ENCODE peak calls at places on chromosomes 5 and 9, in nine cellular contexts. S, J, K, Z, D, F, N, T and W are unnamed samples.

GRCh38 chr5:144189800-144190429 is 19.2 kb downstream of the KCTD16 start:
- DNase-seq in F (no peak), T (peak), S (peak), N (no peak), D (peak), K (no peak), Z (no peak), J (peak), W (peak)

GRCh38 chr5:65481635-65482271 is at the start of gene ADAMTS6:
- DNase-seq in K (peak), N (peak), T (peak), F (peak), Z (no peak), J (peak), D (peak), S (peak), W (peak)

GRCh38 chr5:151024440-151024839 is 4.0 kb downstream of the GPX3 start:
- DNase-seq in F (no peak), D (no peak), T (no peak), N (no peak), Z (no peak), J (no peak), K (no peak), S (no peak), W (no peak)

GRCh38 chr9:112553256-112553826 is 66.7 kb downstream of the KIAA1958 start:
- DNase-seq in D (no peak), F (no peak), N (no peak), K (no peak), S (no peak), T (no peak), Z (no peak), J (no peak), W (no peak)

GRCh38 chr5:132365213-132365612 is 4.3 kb upstream of the SLC22A5 start:
- DNase-seq in K (no peak), J (no peak), S (peak), N (no peak), T (no peak), D (no peak), Z (no peak), F (no peak), W (no peak)

GRCh38 chr5:109725135-109725534 is 35.4 kb downstream of the MAN2A1 start:
- DNase-seq in S (no peak), F (no peak), Z (no peak), N (no peak), J (no peak), T (no peak), K (no peak), D (no peak), W (no peak)

GRCh38 chr5:62938927-62939326 is 360.3 kb downstream of the LRRC70 start:
- DNase-seq in K (no peak), F (no peak), D (no peak), S (peak), N (no peak), J (no peak), Z (no peak), T (no peak), W (no peak)

GRCh38 chr5:61805101-61805500 is 473.0 kb downstream of the ZSWIM6 start:
- DNase-seq in K (no peak), F (no peak), S (peak), N (no peak), D (no peak), Z (no peak), T (no peak), J (no peak), W (no peak)

GRCh38 chr9:114033397-114034103 is 44.5 kb downstream of the AMBP start:
- DNase-seq in S (peak), J (no peak), N (no peak), D (no peak), K (no peak), Z (peak), F (peak), T (no peak), W (no peak)

GRCh38 chr9:114738581-114739316 is 56.8 kb upstream of the TEX48 start:
- DNase-seq in S (peak), Z (no peak), T (peak), F (peak), D (peak), K (peak), J (peak), N (no peak), W (peak)

GRCh38 chr9:76414656-76415055 is 20.4 kb upstream of the RFK start:
- DNase-seq in K (no peak), Z (no peak), F (no peak), T (no peak), D (no peak), J (no peak), S (peak), N (no peak), W (no peak)

GRCh38 chr9:90965911-90966290 is 164.3 kb downstream of the SYK start:
- DNase-seq in N (no peak), T (no peak), Z (peak), F (no peak), K (no peak), S (no peak), J (no peak), D (no peak), W (no peak)

GRCh38 chr5:149838881-149839739 is 105.5 kb downstream of the PDE6A start:
- DNase-seq in J (no peak), Z (no peak), D (no peak), S (peak), F (no peak), N (no peak), K (no peak), T (no peak), W (no peak)

GRCh38 chr5:81965510-81965909 is 6.3 kb upstream of the ATG10 start:
- DNase-seq in D (no peak), N (no peak), T (no peak), J (no peak), K (no peak), Z (no peak), F (no peak), S (no peak), W (no peak)

GRCh38 chr9:76866689-76867088 is 39.2 kb downstream of the PRUNE2 start:
- DNase-seq in Z (no peak), N (no peak), J (no peak), D (no peak), F (no peak), S (peak), K (no peak), T (no peak), W (no peak)

GRCh38 chr9:34046784-34047379 is 1.8 kb downstream of the UBAP2 start:
- DNase-seq in K (no peak), D (no peak), J (no peak), F (no peak), S (peak), Z (no peak), N (no peak), T (no peak), W (peak)

GRCh38 chr9:88994820-88995180 is 3.5 kb downstream of the S1PR3 start:
- DNase-seq in J (no peak), D (no peak), S (peak), T (no peak), Z (peak), K (no peak), F (no peak), N (no peak), W (no peak)

GRCh38 chr5:982377-983237 is 26.0 kb upstream of the NKD2 start:
- DNase-seq in Z (peak), F (no peak), S (no peak), K (no peak), T (no peak), J (no peak), N (no peak), D (no peak), W (no peak)

GRCh38 chr9:123354806-123355508 is 1.0 kb upstream of the CRB2 start:
- DNase-seq in T (no peak), J (no peak), D (no peak), Z (no peak), K (no peak), F (no peak), N (no peak), S (no peak), W (no peak)

GRCh38 chr9:21392270-21392669 is 7.1 kb upstream of the IFNA2 start:
- DNase-seq in F (no peak), Z (no peak), T (no peak), K (no peak), D (no peak), N (no peak), S (peak), J (no peak), W (no peak)